ENCODE peak calls at places on chromosome 11, in eight cellular contexts. K, S, A, M, F, D, Y and X are unnamed samples.

GRCh38 chr11:81725691-81726090 is 1008.0 kb downstream of the FAM181B start:
- DNase-seq in S (no peak), D (no peak), M (peak; percentile 21), Y (no peak), K (no peak), A (no peak), F (no peak), X (no peak)

GRCh38 chr11:126654886-126655806 is 299.7 kb downstream of the ST3GAL4 start:
- DNase-seq in K (no peak), S (no peak), M (no peak), D (no peak), F (no peak), A (no peak), Y (peak; percentile 1), X (no peak)

GRCh38 chr11:122692444-122692843 is 36.9 kb downstream of the UBASH3B start:
- DNase-seq in D (no peak), K (no peak), A (no peak), S (no peak), F (no peak), M (no peak), Y (no peak), X (no peak)

GRCh38 chr11:66291706-66292542 is at the start of gene TMEM151A:
- DNase-seq in D (no peak), Y (no peak), K (no peak), A (no peak), S (no peak), M (no peak), F (no peak), X (no peak)

GRCh38 chr11:67033661-67034166 is 10.8 kb downstream of the SYT12 start:
- DNase-seq in K (no peak), Y (peak; percentile 96), S (no peak), F (no peak), D (no peak), A (no peak), M (peak; percentile 91), X (peak; percentile 93)

GRCh38 chr11:59247535-59248227 is 35.0 kb upstream of the MPEG1 start:
- DNase-seq in Y (peak; percentile 72), S (no peak), K (peak; percentile 27), M (peak; percentile 62), A (no peak), F (no peak), D (no peak), X (peak; percentile 39)

GRCh38 chr11:37323843-37324242 is 725.8 kb upstream of the RAG2 start:
- DNase-seq in A (no peak), M (no peak), K (no peak), F (no peak), Y (no peak), D (no peak), S (no peak), X (no peak)

GRCh38 chr11:116792869-116793475 is 1.3 kb upstream of the APOA5 start:
- DNase-seq in Y (peak; percentile 70), M (peak; percentile 85), D (no peak), F (no peak), S (peak; percentile 7), K (no peak), A (no peak), X (peak; percentile 91)

GRCh38 chr11:86155210-86155844 is 86.4 kb upstream of the PICALM start:
- DNase-seq in K (no peak), D (no peak), M (no peak), S (no peak), Y (no peak), A (no peak), F (no peak), X (no peak)

GRCh38 chr11:100821198-100821597 is 134.1 kb downstream of the ARHGAP42 start:
- DNase-seq in A (no peak), Y (no peak), S (no peak), K (no peak), F (no peak), D (no peak), M (peak; percentile 28), X (no peak)

GRCh38 chr11:75797116-75797515 is 17.9 kb upstream of the UVRAG start:
- DNase-seq in S (no peak), A (no peak), M (no peak), Y (no peak), K (no peak), D (peak; percentile 69), F (no peak), X (no peak)

GRCh38 chr11:129280027-129280811 is 88.1 kb upstream of the ARHGAP32 start:
- DNase-seq in S (no peak), M (peak; percentile 42), K (no peak), D (no peak), Y (peak; percentile 23), F (no peak), A (peak; percentile 34), X (peak; percentile 38)

GRCh38 chr11:78253797-78254196 is 65.1 kb downstream of the USP35 start:
- DNase-seq in A (no peak), D (no peak), S (no peak), Y (no peak), K (no peak), M (peak; percentile 53), F (peak; percentile 27), X (peak; percentile 47)

GRCh38 chr11:36376315-36376887 is 80.3 kb downstream of the PRR5L start:
- DNase-seq in Y (peak; percentile 13), M (peak; percentile 46), D (peak; percentile 87), S (no peak), F (peak; percentile 25), A (peak; percentile 77), K (peak; percentile 20), X (peak; percentile 30)

GRCh38 chr11:130145975-130146776 is 13.4 kb upstream of the ST14 start:
- DNase-seq in K (peak; percentile 54), S (no peak), Y (no peak), A (peak; percentile 87), M (peak; percentile 54), F (peak; percentile 26), D (no peak), X (peak; percentile 21)

GRCh38 chr11:134667175-134667500 is 255.1 kb upstream of the B3GAT1 start:
- DNase-seq in Y (no peak), A (no peak), F (no peak), S (peak; percentile 36), D (no peak), M (no peak), K (no peak), X (no peak)

GRCh38 chr11:77189588-77190210 is 61.7 kb downstream of the MYO7A start:
- DNase-seq in A (peak; percentile 31), F (no peak), D (no peak), S (no peak), M (no peak), Y (no peak), K (no peak), X (no peak)

GRCh38 chr11:77188912-77189491 is 61.0 kb downstream of the MYO7A start:
- DNase-seq in K (no peak), A (peak; percentile 63), S (no peak), Y (no peak), F (no peak), M (no peak), D (no peak), X (no peak)

GRCh38 chr11:77191429-77191822 is 63.4 kb downstream of the MYO7A start:
- DNase-seq in S (no peak), K (peak; percentile 58), M (no peak), D (no peak), A (no peak), F (no peak), Y (no peak), X (no peak)

GRCh38 chr11:77191823-77192495 is 63.9 kb downstream of the MYO7A start:
- DNase-seq in K (peak; percentile 94), S (no peak), Y (peak; percentile 9), D (no peak), A (peak; percentile 90), M (peak; percentile 71), F (no peak), X (no peak)

GRCh38 chr11:77190331-77191075 is 62.5 kb downstream of the MYO7A start:
- DNase-seq in A (no peak), D (no peak), M (no peak), Y (no peak), K (peak; percentile 21), F (no peak), S (no peak), X (no peak)
- TF ChIP-seq CTCF in A (no peak), D (no peak), M (no peak), Y (no peak), K (no peak), F (no peak), S (no peak), X (no peak)

DNA sequence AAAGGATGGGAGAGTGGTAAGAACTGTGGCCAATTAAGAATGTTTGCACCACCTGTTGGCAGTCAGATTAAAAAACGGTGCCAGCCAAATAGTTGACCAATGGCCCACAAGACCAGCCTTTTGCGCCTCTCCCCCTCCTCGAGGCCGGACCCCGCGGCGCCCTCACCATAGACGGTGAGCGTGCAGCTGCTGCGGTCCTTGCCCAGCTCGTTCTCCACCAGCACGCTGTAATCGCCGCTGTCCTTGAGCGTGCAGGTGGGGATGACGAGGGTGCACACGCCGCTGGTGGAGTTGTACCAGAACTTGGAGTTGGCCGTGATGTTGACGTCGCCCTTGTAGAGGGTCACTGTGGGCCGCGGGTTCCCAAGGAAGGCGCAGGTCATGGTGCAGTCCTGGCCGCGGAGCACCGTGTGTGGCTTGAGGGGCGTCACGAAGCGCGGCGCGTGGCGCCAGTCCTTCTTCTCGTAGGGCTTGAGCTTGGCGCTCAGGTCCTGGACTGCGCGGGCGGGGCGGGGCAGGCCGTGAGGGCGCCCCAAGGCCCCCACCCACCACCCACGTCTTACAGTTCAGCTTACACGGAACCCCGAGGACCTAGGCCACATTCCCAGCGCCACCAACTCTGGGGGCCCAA is 7.2 kb downstream of the TMEM86A start:
- DNase-seq in D (peak; percentile 86), K (no peak), A (peak; percentile 65), M (no peak), Y (no peak), F (peak; percentile 13), S (no peak), X (no peak)
- H3K4me3 ChIP-seq in D (peak overlapping the region; percentile 27), K (no peak overlapping the region), A (no peak overlapping the region), M (peak overlapping the region; percentile 23), Y (no peak overlapping the region), F (peak overlapping the region; percentile 25), S (peak overlapping the region; percentile 10), X (peak overlapping the region; percentile 33)

GRCh38 chr11:69892986-69893555 is 73.9 kb upstream of the FGF3 start:
- DNase-seq in Y (no peak), F (no peak), M (no peak), S (no peak), D (peak; percentile 59), K (no peak), A (peak; percentile 85), X (no peak)

GRCh38 chr11:69890476-69890875 is 71.3 kb upstream of the FGF3 start:
- DNase-seq in Y (no peak), F (no peak), D (peak; percentile 69), K (no peak), A (peak; percentile 58), S (no peak), M (no peak), X (no peak)

GRCh38 chr11:69891421-69892236 is 72.4 kb upstream of the FGF3 start:
- DNase-seq in Y (no peak), K (no peak), A (peak; percentile 84), S (no peak), D (no peak), F (no peak), M (no peak), X (no peak)

GRCh38 chr11:69893631-69894030 is 74.4 kb upstream of the FGF3 start:
- DNase-seq in K (no peak), M (no peak), Y (no peak), F (no peak), S (no peak), A (peak; percentile 28), D (peak; percentile 46), X (no peak)

GRCh38 chr11:69892237-69892985 is 73.2 kb upstream of the FGF3 start:
- DNase-seq in K (peak; percentile 37), F (no peak), Y (no peak), M (no peak), S (no peak), A (peak; percentile 41), D (peak; percentile 47), X (no peak)
- TF ChIP-seq CTCF in K (no peak), F (peak; percentile 13), Y (no peak), M (no peak), S (no peak), A (no peak), D (no peak), X (no peak)

GRCh38 chr11:749731-750130 is 2.5 kb downstream of the TALDO1 start:
- DNase-seq in D (no peak), F (no peak), Y (peak; percentile 30), K (no peak), S (no peak), A (no peak), M (no peak), X (no peak)
- H3K4me3 ChIP-seq in D (no peak overlapping the region), F (no peak overlapping the region), Y (peak overlapping the region; percentile 15), K (peak overlapping the region; percentile 99), S (no peak overlapping the region), A (no peak overlapping the region), M (no peak overlapping the region), X (no peak overlapping the region)